ENCODE peak calls at places on chromosomes 16 and 17, in seven cellular contexts. G is PC-3; E is Peyer's patch; B is transverse colon; T is SK-N-SH; I is effector memory CD4-positive, alpha-beta T cell; O is brain microvascular endothelial cell. Q is an unnamed sample.
A peak's percentile ranks its signal among the peaks of the same experiment; 100 is the strongest.

GRCh38 chr16:31141489-31142108 is 6.1 kb upstream of the PRSS8 start:
- DNase-seq in B (no peak), I (no peak), E (no peak), O (peak; percentile 54), G (no peak), T (peak; percentile 47), Q (no peak)

GRCh38 chr16:82630688-82631087 is 3.9 kb downstream of the CDH13 start:
- DNase-seq in B (no peak), G (peak; percentile 35), E (no peak), T (no peak), I (no peak), O (no peak), Q (no peak)

GRCh38 chr17:31754239-31754945 is 104.7 kb downstream of the COPRS start:
- DNase-seq in T (no peak), B (no peak), I (no peak), E (no peak), O (peak; percentile 90), G (peak; percentile 50), Q (no peak)

GRCh38 chr17:62628845-62629555 is 1.5 kb downstream of the MRC2 start:
- DNase-seq in B (no peak), G (no peak), I (no peak), E (no peak), O (peak; percentile 69), T (peak; percentile 90), Q (peak; percentile 49)

GRCh38 chr17:32127156-32127897 is 15.0 kb upstream of the RHOT1 start:
- DNase-seq in E (peak; percentile 80), I (peak; percentile 62), B (peak; percentile 89), O (peak; percentile 75), G (peak; percentile 49), T (peak; percentile 80), Q (peak; percentile 71)

GRCh38 chr16:2447920-2448583 is 11.9 kb upstream of the TEDC2 start:
- DNase-seq in I (no peak), O (peak; percentile 14), B (no peak), E (no peak), G (no peak), T (no peak), Q (no peak)

GRCh38 chr17:15651583-15652110 is 32.1 kb upstream of the FBXW10B start:
- DNase-seq in O (peak; percentile 99), I (no peak), G (peak; percentile 100), E (peak; percentile 62), B (peak; percentile 94), T (peak; percentile 85), Q (peak; percentile 67)

GRCh38 chr17:45246861-45247428 is 14.9 kb downstream of the SPATA32 start:
- DNase-seq in E (peak; percentile 58), G (peak; percentile 35), I (no peak), B (no peak), T (peak; percentile 92), O (no peak), Q (peak; percentile 83)

GRCh38 chr17:39999067-39999466 is 16.2 kb upstream of the CSF3 start:
- DNase-seq in G (no peak), O (peak; percentile 16), E (no peak), I (no peak), B (no peak), T (no peak), Q (no peak)

GRCh38 chr16:53960954-53961616 is 257.1 kb downstream of the FTO start:
- DNase-seq in T (peak; percentile 34), B (no peak), E (no peak), G (no peak), O (no peak), I (no peak), Q (no peak)

GRCh38 chr16:79297297-79297696 is 303.2 kb downstream of the MAF start:
- DNase-seq in E (no peak), T (no peak), O (no peak), I (no peak), G (no peak), B (no peak), Q (no peak)

GRCh38 chr17:17993366-17993765 is 20.7 kb downstream of the DRC3 start:
- DNase-seq in E (no peak), B (no peak), T (no peak), I (no peak), O (no peak), G (no peak), Q (no peak)

GRCh38 chr16:85924675-85925074 is 25.7 kb downstream of the IRF8 start:
- DNase-seq in B (no peak), G (peak; percentile 14), I (no peak), E (no peak), O (no peak), T (no peak), Q (no peak)

GRCh38 chr16:85157813-85158701 is 45.8 kb upstream of the CIBAR2 start:
- DNase-seq in E (no peak), B (no peak), O (no peak), G (no peak), I (no peak), T (peak; percentile 79), Q (peak; percentile 93)

GRCh38 chr16:27251561-27252205 is 16.9 kb downstream of the NSMCE1 start:
- DNase-seq in T (no peak), O (no peak), E (peak; percentile 8), G (no peak), I (no peak), B (no peak), Q (no peak)

GRCh38 chr17:8362651-8363332 is 13.7 kb downstream of the KRABD2 start:
- DNase-seq in O (peak; percentile 51), E (no peak), G (no peak), B (no peak), I (no peak), T (no peak), Q (no peak)

GRCh38 chr17:31448467-31449077 is 57.1 kb downstream of the RAB11FIP4 start:
- DNase-seq in E (no peak), I (no peak), O (no peak), B (no peak), G (peak; percentile 6), T (no peak), Q (no peak)

GRCh38 chr16:71255721-71256120 is 25.2 kb upstream of the HYDIN start:
- DNase-seq in I (no peak), B (no peak), G (no peak), O (no peak), T (peak; percentile 49), E (no peak), Q (no peak)

GRCh38 chr17:62017912-62018311 is 47.2 kb downstream of the MED13 start:
- DNase-seq in E (no peak), I (no peak), G (peak; percentile 34), O (no peak), B (no peak), T (no peak), Q (no peak)

GRCh38 chr16:11361043-11361442 is 15.8 kb downstream of the RMI2 start:
- DNase-seq in E (no peak), B (no peak), O (no peak), T (no peak), I (no peak), G (no peak), Q (no peak)

GRCh38 chr16:85144026-85144915 is 32.0 kb upstream of the CIBAR2 start:
- DNase-seq in B (no peak), G (no peak), T (no peak), I (no peak), E (no peak), O (no peak), Q (no peak)

GRCh38 chr17:42387663-42388380 is 420 bp downstream of the STAT3 start:
- DNase-seq in E (peak; percentile 28), B (peak; percentile 69), T (peak; percentile 26), I (peak; percentile 9), O (no peak), G (no peak), Q (peak; percentile 78)

GRCh38 chr17:4256952-4257351 is 6.8 kb downstream of the ANKFY1 start:
- DNase-seq in B (no peak), G (peak; percentile 28), I (no peak), T (no peak), O (peak; percentile 11), E (no peak), Q (no peak)

GRCh38 chr17:17063546-17064122 is 21.4 kb downstream of the MPRIP start:
- DNase-seq in B (peak; percentile 33), E (no peak), G (peak; percentile 65), I (peak; percentile 14), O (no peak), T (no peak), Q (no peak)

GRCh38 chr16:78624349-78624748 is 524.9 kb downstream of the WWOX start:
- DNase-seq in G (no peak), T (peak; percentile 27), E (no peak), I (no peak), B (no peak), O (no peak), Q (no peak)

GRCh38 chr17:72719206-72719581 is 373.3 kb downstream of the SLC39A11 start:
- DNase-seq in O (no peak), T (no peak), I (no peak), G (no peak), B (no peak), E (no peak), Q (no peak)

GRCh38 chr17:34312080-34312479 is 7.2 kb upstream of the CCL8 start:
- DNase-seq in I (no peak), T (no peak), O (no peak), B (no peak), E (no peak), G (no peak), Q (no peak)
- H3K27ac ChIP-seq in I (no peak overlapping the region), T (no peak overlapping the region), O (no peak overlapping the region), B (peak overlapping the region; percentile 52), E (peak overlapping the region; percentile 68), G (no peak overlapping the region), Q (no peak overlapping the region)

GRCh38 chr17:79948406-79948917 is 87.2 kb downstream of the TBC1D16 start:
- DNase-seq in O (no peak), T (no peak), B (no peak), E (no peak), G (no peak), I (no peak), Q (no peak)
- H3K27ac ChIP-seq in O (no peak overlapping the region), T (no peak overlapping the region), B (no peak overlapping the region), E (no peak overlapping the region), G (no peak overlapping the region), I (no peak overlapping the region), Q (peak overlapping the region; percentile 95)

GRCh38 chr16:69182730-69183416 is 4.1 kb upstream of the SNTB2 start:
- DNase-seq in O (no peak), B (no peak), I (no peak), T (no peak), G (peak; percentile 29), E (no peak), Q (no peak)
- H3K27ac ChIP-seq in O (no peak overlapping the region), B (no peak overlapping the region), I (no peak overlapping the region), T (no peak overlapping the region), G (peak overlapping the region; percentile 67), E (no peak overlapping the region), Q (peak overlapping the region; percentile 66)

GRCh38 chr17:76273923-76274558 is 8.9 kb downstream of the UBALD2 start:
- DNase-seq in G (no peak), T (peak; percentile 46), E (no peak), O (no peak), B (no peak), I (no peak), Q (no peak)
- H3K27ac ChIP-seq in G (no peak overlapping the region), T (no peak overlapping the region), E (no peak overlapping the region), O (no peak overlapping the region), B (no peak overlapping the region), I (peak overlapping the region; percentile 37), Q (no peak overlapping the region)

Q was measured in GM23338.